ENCODE peak calls at places on chromosomes 3 and 15, in five cellular contexts. N is H1, E is GM12878, L is K562, Q is HepG2. C is an unnamed sample.
A peak's percentile ranks its signal among the peaks of the same experiment; 100 is the strongest.

GRCh38 chr3:124886168-124887051 is 755 bp downstream of the ITGB5 start:
- DNase-seq in N (peak; percentile 70), L (peak; percentile 46), E (no peak), Q (peak; percentile 68), C (peak; percentile 77)

GRCh38 chr3:128402998-128403397 is 63.7 kb downstream of the DNAJB8 start:
- DNase-seq in E (no peak), Q (no peak), L (no peak), N (no peak), C (no peak)

GRCh38 chr3:182637350-182638197 is 155.7 kb upstream of the ATP11B start:
- DNase-seq in L (no peak), E (no peak), N (no peak), Q (no peak), C (no peak)

GRCh38 chr15:99361541-99362185 is 110.4 kb downstream of the LRRC28 start:
- DNase-seq in E (no peak), L (no peak), N (no peak), Q (no peak), C (no peak)

GRCh38 chr3:53192608-53193007 is 31.6 kb downstream of the PRKCD start:
- DNase-seq in L (no peak), E (no peak), Q (no peak), N (no peak), C (peak; percentile 11)

GRCh38 chr15:29457729-29458128 is 188.1 kb upstream of the NSMCE3 start:
- DNase-seq in Q (no peak), L (no peak), N (no peak), E (no peak), C (no peak)

GRCh38 chr3:95327478-95327877 is 1264.6 kb downstream of the NSUN3 start:
- DNase-seq in N (no peak), E (no peak), Q (no peak), L (no peak), C (no peak)

GRCh38 chr15:100929641-100930042 is 10.5 kb downstream of the LRRK1 start:
- DNase-seq in Q (no peak), L (no peak), E (no peak), N (no peak), C (no peak)

GRCh38 chr3:3906171-3906570 is 106.9 kb downstream of the LRRN1 start:
- DNase-seq in L (no peak), N (no peak), E (no peak), Q (no peak), C (no peak)

GRCh38 chr3:43390255-43390588 is 103.9 kb downstream of the SNRK start:
- DNase-seq in N (no peak), E (no peak), L (no peak), Q (no peak), C (no peak)

GRCh38 chr15:62985768-62986167 is 56.8 kb upstream of the TPM1 start:
- DNase-seq in L (no peak), Q (no peak), N (no peak), E (no peak), C (no peak)

GRCh38 chr15:97995881-97996603 is 35.5 kb downstream of the ARRDC4 start:
- DNase-seq in E (no peak), Q (no peak), N (peak; percentile 49), L (peak; percentile 18), C (no peak)

GRCh38 chr15:78131295-78132021 is at the start of gene CIB2:
- DNase-seq in L (peak; percentile 93), E (no peak), N (peak; percentile 91), Q (peak; percentile 43), C (peak; percentile 99)

GRCh38 chr15:57263520-57263919 is 112.8 kb upstream of the CGNL1 start:
- DNase-seq in Q (no peak), E (no peak), L (no peak), N (no peak), C (no peak)

GRCh38 chr3:93924491-93924890 is 49.2 kb downstream of the PROS1 start:
- DNase-seq in L (no peak), E (no peak), Q (no peak), N (no peak), C (no peak)

GRCh38 chr3:111519193-111519592 is 22.8 kb upstream of the CD96 start:
- DNase-seq in L (no peak), E (no peak), Q (no peak), N (no peak), C (no peak)

GRCh38 chr15:39130556-39131379 is 450.1 kb upstream of the THBS1 start:
- DNase-seq in L (no peak), N (no peak), E (no peak), Q (no peak), C (no peak)

GRCh38 chr3:70550723-70551319 is 238.4 kb upstream of the MDFIC2 start:
- DNase-seq in Q (peak; percentile 42), N (peak; percentile 85), E (no peak), L (no peak), C (peak; percentile 1)

GRCh38 chr15:68700395-68701123 is 120.1 kb downstream of the ANP32A start:
- DNase-seq in Q (no peak), L (no peak), N (peak; percentile 63), E (no peak), C (peak; percentile 65)
- H3K9ac ChIP-seq in Q (no peak overlapping the region), L (no peak overlapping the region), N (no peak overlapping the region), E (no peak overlapping the region), C (no peak overlapping the region)

GRCh38 chr15:25825215-25825614 is 37.9 kb downstream of the ATP10A start:
- DNase-seq in N (no peak), E (no peak), Q (no peak), L (no peak), C (no peak)

GRCh38 chr15:25829075-25829474 is 34.1 kb downstream of the ATP10A start:
- DNase-seq in Q (no peak), E (no peak), N (no peak), L (no peak), C (no peak)

GRCh38 chr15:25832158-25832557 is 31.0 kb downstream of the ATP10A start:
- DNase-seq in N (no peak), L (no peak), E (no peak), Q (no peak), C (no peak)

DNA sequence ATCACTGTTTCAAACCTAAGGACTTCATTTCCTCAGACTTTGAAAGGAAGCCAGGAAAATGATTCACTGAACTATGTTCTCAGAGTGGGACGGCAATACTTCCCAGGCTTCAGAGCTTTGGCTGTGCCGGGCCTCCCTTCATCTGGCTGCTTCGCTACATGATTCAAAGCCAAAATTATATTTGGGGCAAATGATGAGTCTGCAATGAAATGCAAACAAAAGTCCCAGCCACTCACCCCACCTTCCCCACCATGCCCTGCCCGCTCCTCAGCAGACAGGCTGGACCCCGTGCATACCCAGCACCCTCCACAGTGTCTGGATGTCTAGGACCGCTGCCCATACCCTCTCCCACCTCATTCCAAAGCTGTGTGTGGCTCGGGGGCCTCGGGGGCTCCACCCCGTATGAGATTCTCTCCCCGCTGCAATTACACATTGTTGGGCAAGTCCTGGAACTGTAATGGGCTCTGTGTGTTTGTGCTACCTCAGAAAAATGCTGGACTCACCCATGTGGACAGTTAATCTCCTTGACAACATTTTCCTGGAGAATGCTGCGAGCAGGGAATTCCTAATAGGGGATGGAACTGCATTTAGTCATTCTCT is 32.2 kb downstream of the ATP10A start:
- DNase-seq in N (no peak), L (no peak), Q (no peak), E (no peak), C (no peak)
- TF ChIP-seq EP300 in N (no peak), L (no peak), Q (no peak), E (no peak), C (no peak)

GRCh38 chr3:140022061-140022781 is 87.2 kb downstream of the CLSTN2 start:
- DNase-seq in N (no peak), L (no peak), E (no peak), Q (no peak), C (peak; percentile 58)

GRCh38 chr3:140021269-140021668 is 86.3 kb downstream of the CLSTN2 start:
- DNase-seq in E (no peak), L (no peak), Q (no peak), N (no peak), C (no peak)

GRCh38 chr3:140018556-140018955 is 83.6 kb downstream of the CLSTN2 start:
- DNase-seq in Q (no peak), E (no peak), N (no peak), L (no peak), C (no peak)

GRCh38 chr3:140019946-140020345 is 85.0 kb downstream of the CLSTN2 start:
- DNase-seq in N (no peak), E (no peak), Q (no peak), L (no peak), C (peak; percentile 77)

GRCh38 chr3:140023616-140024530 is 88.9 kb downstream of the CLSTN2 start:
- DNase-seq in E (no peak), L (no peak), N (no peak), Q (no peak), C (no peak)
- TF ChIP-seq JUND in E (no peak), L (no peak), N (no peak), Q (no peak), C (no peak)

GRCh38 chr15:89714775-89715174 is 24.2 kb downstream of the WDR93 start:
- DNase-seq in Q (no peak), E (no peak), L (no peak), N (no peak), C (no peak)
- H3K9ac ChIP-seq in Q (no peak overlapping the region), E (no peak overlapping the region), L (no peak overlapping the region), N (no peak overlapping the region), C (no peak overlapping the region)